ENCODE peak calls at places on chromosomes 11 and 22, in ten cellular contexts. H is H1, Y is ovary, X is sigmoid colon, U is transverse colon, D is stomach, Z is A549, I is K562, E is HepG2, F is suprapubic skin. S is an unnamed sample.
A peak's percentile ranks its signal among the peaks of the same experiment; 100 is the strongest.

GRCh38 chr22:22316589-22316988 is 72.0 kb downstream of the VPREB1 start:
- DNase-seq in H (no peak), Y (no peak), X (no peak), U (no peak), D (no peak), Z (no peak), I (no peak), E (no peak), F (no peak), S (no peak)

GRCh38 chr11:92875473-92875872 is 94.0 kb upstream of the MTNR1B start:
- DNase-seq in H (no peak), Y (no peak), X (no peak), U (no peak), D (no peak), Z (no peak), I (no peak), E (no peak), F (no peak), S (no peak)

GRCh38 chr22:37254206-37254866 is 10.3 kb upstream of the RAC2 start:
- DNase-seq in H (no peak), Y (no peak), X (no peak), U (no peak), D (no peak), Z (peak; percentile 24), I (no peak), E (no peak), F (no peak), S (no peak)

GRCh38 chr11:14423633-14424032 is 64.7 kb upstream of the RRAS2 start:
- DNase-seq in H (no peak), Y (no peak), X (no peak), U (no peak), D (no peak), Z (no peak), I (no peak), E (peak; percentile 53), F (no peak), S (no peak)

GRCh38 chr11:10305262-10305963 is 540 bp downstream of the ADM start:
- DNase-seq in H (no peak), Y (peak; percentile 55), X (peak; percentile 75), U (peak; percentile 51), D (peak; percentile 49), Z (peak; percentile 52), I (peak; percentile 16), E (peak; percentile 33), F (no peak), S (no peak)

GRCh38 chr11:34358258-34358665 is 452 bp upstream of the ABTB2 start:
- DNase-seq in H (no peak), Y (peak; percentile 77), X (peak; percentile 88), U (peak; percentile 67), D (peak; percentile 59), Z (peak; percentile 82), I (peak; percentile 67), E (peak; percentile 75), F (no peak), S (no peak)

GRCh38 chr11:40445391-40445790 is 1014.1 kb downstream of the LRRC4C start:
- DNase-seq in H (no peak), Y (no peak), X (no peak), U (no peak), D (no peak), Z (peak; percentile 6), I (no peak), E (peak; percentile 8), F (no peak), S (no peak)

GRCh38 chr11:19769820-19770219 is 57.2 kb downstream of the NAV2 start:
- DNase-seq in H (no peak), Y (no peak), X (no peak), U (no peak), D (no peak), Z (no peak), I (no peak), E (no peak), F (no peak), S (no peak)

GRCh38 chr11:82979824-82980223 is 78.3 kb downstream of the DDIAS start:
- DNase-seq in H (no peak), Y (no peak), X (no peak), U (no peak), D (no peak), Z (no peak), I (no peak), E (no peak), F (no peak), S (no peak)

GRCh38 chr22:33327348-33327860 is 269.2 kb upstream of the SYN3 start:
- DNase-seq in H (no peak), Y (no peak), X (no peak), U (no peak), D (no peak), Z (no peak), I (no peak), E (no peak), F (no peak), S (no peak)

GRCh38 chr22:31179345-31179744 is 19.4 kb downstream of the RNF185 start:
- DNase-seq in H (no peak), Y (no peak), X (no peak), U (peak; percentile 44), D (no peak), Z (peak; percentile 60), I (no peak), E (peak; percentile 50), F (peak; percentile 82), S (no peak)

GRCh38 chr11:70527046-70527395 is 128.7 kb downstream of the CTTN start:
- DNase-seq in H (no peak), Y (no peak), X (no peak), U (no peak), D (no peak), Z (no peak), I (no peak), E (no peak), F (no peak), S (no peak)

GRCh38 chr11:130651266-130651855 is 202.9 kb downstream of the ADAMTS15 start:
- DNase-seq in H (no peak), Y (no peak), X (no peak), U (no peak), D (no peak), Z (no peak), I (no peak), E (no peak), F (no peak), S (no peak)

GRCh38 chr11:128530119-128531091 is 57.0 kb downstream of the ETS1 start:
- DNase-seq in H (no peak), Y (no peak), X (peak; percentile 89), U (peak; percentile 44), D (peak; percentile 41), Z (no peak), I (no peak), E (no peak), F (no peak), S (no peak)

GRCh38 chr11:65355013-65355775 is 643 bp downstream of the TIGD3 start:
- DNase-seq in H (no peak), Y (no peak), X (peak; percentile 74), U (peak; percentile 58), D (no peak), Z (no peak), I (peak; percentile 76), E (peak; percentile 15), F (no peak), S (no peak)

DNA sequence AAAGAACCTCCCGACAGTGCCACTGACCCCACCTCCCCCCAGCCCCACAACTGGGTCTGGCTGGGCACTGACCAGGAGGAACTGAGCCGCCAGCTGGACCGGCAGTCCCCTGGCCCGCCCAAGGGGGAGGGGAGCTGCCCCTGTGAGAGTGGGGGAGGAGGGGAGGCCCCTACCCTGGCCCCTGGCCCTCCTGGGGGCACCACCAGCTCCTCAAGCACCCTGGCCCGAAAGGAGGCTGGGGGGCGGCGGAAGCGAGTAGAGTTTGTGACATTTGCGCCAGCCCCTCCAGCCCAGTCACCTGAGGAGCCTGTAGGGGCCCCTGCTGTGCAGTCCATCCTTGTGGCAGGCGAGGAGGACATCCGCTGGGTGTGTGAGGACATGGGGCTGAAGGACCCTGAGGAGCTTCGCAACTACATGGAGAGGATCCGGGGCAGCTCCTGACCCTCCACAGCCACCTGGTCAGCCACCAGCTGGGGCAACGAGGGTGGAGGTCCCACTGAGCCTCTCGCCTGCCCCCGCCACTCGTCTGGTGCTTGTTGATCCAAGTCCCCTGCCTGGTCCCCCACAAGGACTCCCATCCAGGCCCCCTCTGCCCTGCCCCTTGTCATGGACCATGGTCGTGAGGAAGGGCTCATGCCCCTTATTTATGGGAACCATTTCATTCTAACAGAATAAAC is 12.3 kb downstream of the TMEM132A start:
- DNase-seq in H (no peak), Y (peak; percentile 23), X (no peak), U (no peak), D (no peak), Z (no peak), I (no peak), E (no peak), F (no peak), S (no peak)
- TF ChIP-seq EP300 in H (no peak), Y (no peak), X (no peak), U (no peak), D (no peak), Z (no peak), I (no peak), E (no peak), F (no peak), S (no peak)

GRCh38 chr11:126991596-126991995 is 9.0 kb downstream of the KIRREL3 start:
- DNase-seq in H (no peak), Y (no peak), X (no peak), U (no peak), D (no peak), Z (peak; percentile 51), I (no peak), E (no peak), F (no peak), S (no peak)
- H3K27ac ChIP-seq in H (no peak overlapping the region), Y (no peak overlapping the region), X (no peak overlapping the region), U (no peak overlapping the region), D (no peak overlapping the region), Z (peak overlapping the region; percentile 92), I (no peak overlapping the region), E (no peak overlapping the region), F (no peak overlapping the region), S (no peak overlapping the region)

DNA sequence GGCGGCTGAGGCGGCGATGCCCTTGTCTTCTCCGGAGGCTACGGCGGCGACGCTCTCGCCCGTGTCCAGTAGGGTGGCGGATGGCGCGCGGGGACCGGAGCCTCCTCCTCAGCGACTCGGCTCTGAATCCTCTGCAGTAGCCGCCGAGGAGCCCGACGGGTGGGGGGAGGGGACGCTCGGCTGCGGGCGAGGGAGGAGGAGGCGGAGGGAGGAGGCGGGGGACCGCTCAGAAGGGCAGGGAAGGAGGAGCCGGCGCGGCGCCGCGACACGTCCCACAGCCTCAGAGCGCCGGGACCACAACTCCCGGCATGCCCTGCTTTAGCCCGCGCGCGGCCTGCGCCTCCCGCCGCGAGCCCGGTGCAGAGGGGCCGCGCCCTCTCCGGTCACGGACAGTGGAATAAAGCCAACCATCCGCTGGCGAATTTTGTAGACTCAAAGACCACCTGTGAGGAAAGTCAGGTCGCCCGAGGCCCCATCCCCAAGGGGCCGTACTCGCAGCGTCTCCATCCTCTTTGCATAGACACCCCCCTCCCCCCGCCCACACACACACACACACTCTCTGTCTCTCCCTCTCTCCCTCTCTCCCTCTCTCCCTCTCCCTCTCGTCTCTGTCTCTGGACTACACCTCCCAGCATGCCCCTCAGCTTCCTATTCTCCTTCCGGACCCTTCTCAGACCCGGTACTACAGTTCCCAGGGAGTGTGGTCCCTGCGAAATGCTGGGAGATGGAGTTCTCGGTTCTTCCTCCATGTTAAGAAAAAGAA is at the start of gene FAM168A:
- DNase-seq in H (peak; percentile 91), Y (peak; percentile 93), X (peak; percentile 97), U (peak; percentile 97), D (peak; percentile 96), Z (peak; percentile 98), I (peak; percentile 97), E (peak; percentile 97), F (peak; percentile 95), S (peak; percentile 92)
- TF ChIP-seq POLR2A in H (peak; percentile 79), Y (peak; percentile 23), X (peak; percentile 58), U (peak; percentile 46), D (peak; percentile 55), Z (peak; percentile 84), I (peak; percentile 81), E (peak; percentile 50), F (peak; percentile 12), S (peak; percentile 74)

GRCh38 chr11:1870721-1871466 is 18.0 kb downstream of the LSP1 start:
- DNase-seq in H (no peak), Y (no peak), X (peak; percentile 65), U (no peak), D (no peak), Z (no peak), I (peak; percentile 25), E (no peak), F (no peak), S (no peak)
- TF ChIP-seq EP300 in H (no peak), Y (no peak), X (no peak), U (no peak), D (no peak), Z (no peak), I (no peak), E (no peak), F (no peak), S (no peak)

S was measured in tibial nerve.